ENCODE peak calls at places on chromosomes 12 and 14, in ten cellular contexts. J is stimulated activated CD4-positive, alpha-beta T cell treated with anti-CD3 and anti-CD28 coated beads, Interleukin-1b, Interleukin-23, amount 100 ng/mL, for 24 hours; A is mucosa of descending colon; V is AG20443; B is GM13976; X is Calu3; G is GM03348; W is activated CD4-positive, alpha-beta T cell treated with anti-CD3 and anti-CD28 coated beads, Interleukin-2, amount 50 U/mL, for 48 hours; Z is astrocyte of the cerebellum; Y is iPS DF 19.7. D is an unnamed sample.

GRCh38 chr12:53499261-53500118 is at the start of gene MAP3K12:
- DNase-seq in J (peak), A (peak), V (peak), B (peak), X (peak), G (peak), W (peak), Z (no peak), Y (no peak), D (peak)

GRCh38 chr12:113875681-113876080 is 90.4 kb downstream of the RBM19 start:
- DNase-seq in J (no peak), A (no peak), V (no peak), B (no peak), X (no peak), G (no peak), W (no peak), Z (no peak), Y (no peak), D (no peak)

GRCh38 chr12:128784030-128784770 is 39.6 kb downstream of the SLC15A4 start:
- DNase-seq in J (no peak), A (no peak), V (no peak), B (no peak), X (no peak), G (no peak), W (no peak), Z (peak), Y (no peak), D (no peak)

GRCh38 chr14:30621354-30621953 is 665 bp upstream of the SCFD1 start:
- DNase-seq in J (no peak), A (peak), V (peak), B (peak), X (peak), G (peak), W (peak), Z (no peak), Y (no peak), D (no peak)

GRCh38 chr14:31930493-31931225 is 146.4 kb upstream of the ARHGAP5 start:
- DNase-seq in J (no peak), A (no peak), V (peak), B (no peak), X (no peak), G (peak), W (no peak), Z (no peak), Y (no peak), D (no peak)

GRCh38 chr12:30829876-30830275 is 75.1 kb upstream of the CAPRIN2 start:
- DNase-seq in J (no peak), A (no peak), V (no peak), B (no peak), X (no peak), G (no peak), W (no peak), Z (no peak), Y (no peak), D (no peak)

GRCh38 chr14:69932391-69932790 is 53.2 kb downstream of the SMOC1 start:
- DNase-seq in J (no peak), A (no peak), V (no peak), B (no peak), X (no peak), G (no peak), W (no peak), Z (no peak), Y (no peak), D (no peak)

GRCh38 chr14:54447231-54447692 is 6.1 kb upstream of the CNIH1 start:
- DNase-seq in J (no peak), A (peak), V (peak), B (no peak), X (peak), G (peak), W (no peak), Z (no peak), Y (no peak), D (no peak)

GRCh38 chr12:50546441-50547318 is 41.9 kb downstream of the DIP2B start:
- DNase-seq in J (no peak), A (no peak), V (no peak), B (no peak), X (no peak), G (no peak), W (no peak), Z (no peak), Y (no peak), D (no peak)

GRCh38 chr12:117151195-117152031 is 38.9 kb downstream of the FBXO21 start:
- DNase-seq in J (no peak), A (no peak), V (peak), B (no peak), X (peak), G (peak), W (no peak), Z (peak), Y (peak), D (peak)

GRCh38 chr12:62600038-62600437 is 133.4 kb downstream of the MON2 start:
- DNase-seq in J (no peak), A (no peak), V (no peak), B (no peak), X (no peak), G (no peak), W (no peak), Z (no peak), Y (no peak), D (no peak)

GRCh38 chr12:69932154-69932553 is 107.1 kb downstream of the MYRFL start:
- DNase-seq in J (no peak), A (no peak), V (no peak), B (no peak), X (no peak), G (no peak), W (no peak), Z (no peak), Y (peak), D (no peak)

GRCh38 chr12:2893007-2893406 is 2.3 kb downstream of the TULP3 start:
- DNase-seq in J (no peak), A (no peak), V (peak), B (no peak), X (no peak), G (peak), W (no peak), Z (no peak), Y (no peak), D (no peak)

GRCh38 chr12:91178139-91178561 is 4.5 kb downstream of the DCN start:
- DNase-seq in J (no peak), A (no peak), V (no peak), B (no peak), X (no peak), G (peak), W (no peak), Z (no peak), Y (no peak), D (no peak)

GRCh38 chr12:79886917-79887519 is 47.9 kb downstream of the PPP1R12A start:
- DNase-seq in J (no peak), A (no peak), V (no peak), B (no peak), X (no peak), G (peak), W (no peak), Z (peak), Y (no peak), D (no peak)

GRCh38 chr14:87874676-87875075 is 118.3 kb downstream of the GALC start:
- DNase-seq in J (no peak), A (no peak), V (no peak), B (no peak), X (no peak), G (no peak), W (no peak), Z (no peak), Y (no peak), D (no peak)